ENCODE peak calls at places on chromosome X, in six cellular contexts. One of them, this sample, is unnamed.

GRCh38 chrX:25003066-25003849 is 12.5 kb downstream of the ARX start:
- DNase-seq in left lung: no peak
- DNase-seq in nephron progenitor cell: peak
- DNase-seq in body of pancreas: peak
- DNase-seq in testis: no peak
- DNase-seq in progenitor cell of endocrine pancreas: no peak
- DNase-seq in this sample: no peak

GRCh38 chrX:135572436-135572835 is 52.0 kb downstream of the INTS6L start:
- DNase-seq in left lung: no peak
- DNase-seq in nephron progenitor cell: no peak
- DNase-seq in body of pancreas: no peak
- DNase-seq in testis: no peak
- DNase-seq in progenitor cell of endocrine pancreas: no peak
- DNase-seq in this sample: no peak

GRCh38 chrX:40105016-40105790 is 7.4 kb upstream of the BCOR start:
- DNase-seq in left lung: peak
- DNase-seq in nephron progenitor cell: no peak
- DNase-seq in body of pancreas: peak
- DNase-seq in testis: peak
- DNase-seq in progenitor cell of endocrine pancreas: no peak
- DNase-seq in this sample: peak

GRCh38 chrX:72352786-72353185 is 47.1 kb upstream of the CITED1 start:
- DNase-seq in left lung: no peak
- DNase-seq in nephron progenitor cell: no peak
- DNase-seq in body of pancreas: no peak
- DNase-seq in testis: no peak
- DNase-seq in progenitor cell of endocrine pancreas: no peak
- DNase-seq in this sample: no peak

GRCh38 chrX:14936561-14936960 is 63.3 kb downstream of the MOSPD2 start:
- DNase-seq in left lung: no peak
- DNase-seq in nephron progenitor cell: no peak
- DNase-seq in body of pancreas: no peak
- DNase-seq in testis: no peak
- DNase-seq in progenitor cell of endocrine pancreas: no peak
- DNase-seq in this sample: peak

GRCh38 chrX:12971282-12972003 is 3.5 kb upstream of the TMSB4X start:
- DNase-seq in left lung: no peak
- DNase-seq in nephron progenitor cell: no peak
- DNase-seq in body of pancreas: peak
- DNase-seq in testis: peak
- DNase-seq in progenitor cell of endocrine pancreas: no peak
- DNase-seq in this sample: peak

GRCh38 chrX:53471346-53471745 is 37.2 kb upstream of the HSD17B10 start:
- DNase-seq in left lung: no peak
- DNase-seq in nephron progenitor cell: no peak
- DNase-seq in body of pancreas: no peak
- DNase-seq in testis: no peak
- DNase-seq in progenitor cell of endocrine pancreas: no peak
- DNase-seq in this sample: no peak

GRCh38 chrX:14409341-14409740 is 120.0 kb upstream of the GLRA2 start:
- DNase-seq in left lung: no peak
- DNase-seq in nephron progenitor cell: no peak
- DNase-seq in body of pancreas: no peak
- DNase-seq in testis: no peak
- DNase-seq in progenitor cell of endocrine pancreas: no peak
- DNase-seq in this sample: no peak

GRCh38 chrX:153499876-153500275 is 5.1 kb downstream of the BGN start:
- DNase-seq in left lung: no peak
- DNase-seq in nephron progenitor cell: no peak
- DNase-seq in body of pancreas: no peak
- DNase-seq in testis: peak
- DNase-seq in progenitor cell of endocrine pancreas: no peak
- DNase-seq in this sample: no peak

GRCh38 chrX:12162420-12162819 is 24.1 kb downstream of the FRMPD4 start:
- DNase-seq in left lung: no peak
- DNase-seq in nephron progenitor cell: no peak
- DNase-seq in body of pancreas: no peak
- DNase-seq in testis: no peak
- DNase-seq in progenitor cell of endocrine pancreas: no peak
- DNase-seq in this sample: no peak

GRCh38 chrX:40008841-40009461 is 88.8 kb downstream of the BCOR start:
- DNase-seq in left lung: peak
- DNase-seq in nephron progenitor cell: peak
- DNase-seq in body of pancreas: peak
- DNase-seq in testis: no peak
- DNase-seq in progenitor cell of endocrine pancreas: no peak
- DNase-seq in this sample: peak

GRCh38 chrX:73447311-73447794 is 500 bp downstream of the CDX4 start:
- DNase-seq in left lung: no peak
- DNase-seq in nephron progenitor cell: no peak
- DNase-seq in body of pancreas: no peak
- DNase-seq in testis: no peak
- DNase-seq in progenitor cell of endocrine pancreas: no peak
- DNase-seq in this sample: no peak

GRCh38 chrX:109347618-109348017 is 134.3 kb downstream of the GUCY2F start:
- DNase-seq in left lung: no peak
- DNase-seq in nephron progenitor cell: no peak
- DNase-seq in body of pancreas: peak
- DNase-seq in testis: no peak
- DNase-seq in progenitor cell of endocrine pancreas: no peak
- DNase-seq in this sample: no peak

GRCh38 chrX:11352296-11352741 is 59.1 kb downstream of the AMELX start:
- DNase-seq in left lung: no peak
- DNase-seq in nephron progenitor cell: no peak
- DNase-seq in body of pancreas: no peak
- DNase-seq in testis: no peak
- DNase-seq in progenitor cell of endocrine pancreas: no peak
- DNase-seq in this sample: no peak

GRCh38 chrX:39821011-39821708 is 276.6 kb downstream of the BCOR start:
- DNase-seq in left lung: no peak
- DNase-seq in nephron progenitor cell: peak
- DNase-seq in body of pancreas: peak
- DNase-seq in testis: peak
- DNase-seq in progenitor cell of endocrine pancreas: peak
- DNase-seq in this sample: no peak

GRCh38 chrX:20383487-20383886 is 116.8 kb upstream of the RPS6KA3 start:
- DNase-seq in left lung: no peak
- DNase-seq in nephron progenitor cell: peak
- DNase-seq in body of pancreas: no peak
- DNase-seq in testis: no peak
- DNase-seq in progenitor cell of endocrine pancreas: no peak
- DNase-seq in this sample: no peak

GRCh38 chrX:112642349-112642748 is 37.4 kb downstream of the LHFPL1 start:
- DNase-seq in left lung: no peak
- DNase-seq in nephron progenitor cell: peak
- DNase-seq in body of pancreas: peak
- DNase-seq in testis: peak
- DNase-seq in progenitor cell of endocrine pancreas: peak
- DNase-seq in this sample: no peak

GRCh38 chrX:111648802-111649201 is 32.2 kb upstream of the ALG13 start:
- DNase-seq in left lung: no peak
- DNase-seq in nephron progenitor cell: no peak
- DNase-seq in body of pancreas: no peak
- DNase-seq in testis: no peak
- DNase-seq in progenitor cell of endocrine pancreas: no peak
- DNase-seq in this sample: no peak

GRCh38 chrX:140526138-140526537 is 21.3 kb upstream of the SOX3 start:
- DNase-seq in left lung: no peak
- DNase-seq in nephron progenitor cell: no peak
- DNase-seq in body of pancreas: no peak
- DNase-seq in testis: no peak
- DNase-seq in progenitor cell of endocrine pancreas: no peak
- DNase-seq in this sample: no peak

GRCh38 chrX:45771560-45772340 is 571.1 kb upstream of the DIPK2B start:
- DNase-seq in left lung: no peak
- DNase-seq in nephron progenitor cell: no peak
- DNase-seq in body of pancreas: no peak
- DNase-seq in testis: no peak
- DNase-seq in progenitor cell of endocrine pancreas: no peak
- DNase-seq in this sample: peak

GRCh38 chrX:12138366-12139313 is at the start of gene FRMPD4:
- DNase-seq in left lung: no peak
- DNase-seq in nephron progenitor cell: peak
- DNase-seq in body of pancreas: no peak
- DNase-seq in testis: peak
- DNase-seq in progenitor cell of endocrine pancreas: peak
- DNase-seq in this sample: no peak

GRCh38 chrX:23100826-23101225 is 101.1 kb downstream of the DDX53 start:
- DNase-seq in left lung: no peak
- DNase-seq in nephron progenitor cell: no peak
- DNase-seq in body of pancreas: no peak
- DNase-seq in testis: no peak
- DNase-seq in progenitor cell of endocrine pancreas: no peak
- DNase-seq in this sample: no peak

GRCh38 chrX:150361777-150362351 is 1.3 kb upstream of the MAMLD1 start:
- DNase-seq in left lung: no peak
- DNase-seq in nephron progenitor cell: peak
- DNase-seq in body of pancreas: peak
- DNase-seq in testis: peak
- DNase-seq in progenitor cell of endocrine pancreas: no peak
- DNase-seq in this sample: peak

GRCh38 chrX:13087322-13088154 is 43.1 kb upstream of the FAM9C start:
- DNase-seq in left lung: no peak
- DNase-seq in nephron progenitor cell: no peak
- DNase-seq in body of pancreas: no peak
- DNase-seq in testis: no peak
- DNase-seq in progenitor cell of endocrine pancreas: no peak
- DNase-seq in this sample: no peak

GRCh38 chrX:109967151-109967550 is 35.8 kb upstream of the TMEM164 start:
- DNase-seq in left lung: no peak
- DNase-seq in nephron progenitor cell: no peak
- DNase-seq in body of pancreas: no peak
- DNase-seq in testis: no peak
- DNase-seq in progenitor cell of endocrine pancreas: no peak
- DNase-seq in this sample: no peak

GRCh38 chrX:37608156-37608555 is 36.7 kb downstream of the LANCL3 start:
- DNase-seq in left lung: no peak
- DNase-seq in nephron progenitor cell: no peak
- DNase-seq in body of pancreas: no peak
- DNase-seq in testis: no peak
- DNase-seq in progenitor cell of endocrine pancreas: no peak
- DNase-seq in this sample: no peak

GRCh38 chrX:18896680-18897544 is 87.0 kb downstream of the PHKA2 start:
- DNase-seq in left lung: no peak
- DNase-seq in nephron progenitor cell: no peak
- DNase-seq in body of pancreas: no peak
- DNase-seq in testis: no peak
- DNase-seq in progenitor cell of endocrine pancreas: no peak
- DNase-seq in this sample: no peak

GRCh38 chrX:123962006-123962485 is 540 bp downstream of the STAG2 start:
- DNase-seq in left lung: no peak
- DNase-seq in nephron progenitor cell: no peak
- DNase-seq in body of pancreas: peak
- DNase-seq in testis: no peak
- DNase-seq in progenitor cell of endocrine pancreas: no peak
- DNase-seq in this sample: no peak

GRCh38 chrX:131262738-131263679 is 26.1 kb downstream of the IGSF1 start:
- DNase-seq in left lung: no peak
- DNase-seq in nephron progenitor cell: peak
- DNase-seq in body of pancreas: peak
- DNase-seq in testis: no peak
- DNase-seq in progenitor cell of endocrine pancreas: no peak
- DNase-seq in this sample: no peak

GRCh38 chrX:47574609-47575325 is 7.5 kb upstream of the TIMP1 start:
- DNase-seq in left lung: no peak
- DNase-seq in nephron progenitor cell: peak
- DNase-seq in body of pancreas: no peak
- DNase-seq in testis: no peak
- DNase-seq in progenitor cell of endocrine pancreas: no peak
- DNase-seq in this sample: no peak

GRCh38 chrX:9759340-9759739 is 6.3 kb downstream of the GPR143 start:
- DNase-seq in left lung: no peak
- DNase-seq in nephron progenitor cell: no peak
- DNase-seq in body of pancreas: no peak
- DNase-seq in testis: no peak
- DNase-seq in progenitor cell of endocrine pancreas: no peak
- DNase-seq in this sample: no peak
- TF ChIP-seq CTCF in left lung: no peak
- TF ChIP-seq CTCF in nephron progenitor cell: no peak
- TF ChIP-seq CTCF in body of pancreas: no peak
- TF ChIP-seq CTCF in testis: no peak
- TF ChIP-seq CTCF in progenitor cell of endocrine pancreas: no peak
- TF ChIP-seq CTCF in this sample: no peak

GRCh38 chrX:44542567-44543325 is at the start of gene FUNDC1:
- DNase-seq in left lung: peak
- DNase-seq in nephron progenitor cell: peak
- DNase-seq in body of pancreas: peak
- DNase-seq in testis: peak
- DNase-seq in progenitor cell of endocrine pancreas: peak
- DNase-seq in this sample: peak
- TF ChIP-seq CTCF in left lung: no peak
- TF ChIP-seq CTCF in nephron progenitor cell: peak
- TF ChIP-seq CTCF in body of pancreas: no peak
- TF ChIP-seq CTCF in testis: peak
- TF ChIP-seq CTCF in progenitor cell of endocrine pancreas: peak
- TF ChIP-seq CTCF in this sample: peak

DNA sequence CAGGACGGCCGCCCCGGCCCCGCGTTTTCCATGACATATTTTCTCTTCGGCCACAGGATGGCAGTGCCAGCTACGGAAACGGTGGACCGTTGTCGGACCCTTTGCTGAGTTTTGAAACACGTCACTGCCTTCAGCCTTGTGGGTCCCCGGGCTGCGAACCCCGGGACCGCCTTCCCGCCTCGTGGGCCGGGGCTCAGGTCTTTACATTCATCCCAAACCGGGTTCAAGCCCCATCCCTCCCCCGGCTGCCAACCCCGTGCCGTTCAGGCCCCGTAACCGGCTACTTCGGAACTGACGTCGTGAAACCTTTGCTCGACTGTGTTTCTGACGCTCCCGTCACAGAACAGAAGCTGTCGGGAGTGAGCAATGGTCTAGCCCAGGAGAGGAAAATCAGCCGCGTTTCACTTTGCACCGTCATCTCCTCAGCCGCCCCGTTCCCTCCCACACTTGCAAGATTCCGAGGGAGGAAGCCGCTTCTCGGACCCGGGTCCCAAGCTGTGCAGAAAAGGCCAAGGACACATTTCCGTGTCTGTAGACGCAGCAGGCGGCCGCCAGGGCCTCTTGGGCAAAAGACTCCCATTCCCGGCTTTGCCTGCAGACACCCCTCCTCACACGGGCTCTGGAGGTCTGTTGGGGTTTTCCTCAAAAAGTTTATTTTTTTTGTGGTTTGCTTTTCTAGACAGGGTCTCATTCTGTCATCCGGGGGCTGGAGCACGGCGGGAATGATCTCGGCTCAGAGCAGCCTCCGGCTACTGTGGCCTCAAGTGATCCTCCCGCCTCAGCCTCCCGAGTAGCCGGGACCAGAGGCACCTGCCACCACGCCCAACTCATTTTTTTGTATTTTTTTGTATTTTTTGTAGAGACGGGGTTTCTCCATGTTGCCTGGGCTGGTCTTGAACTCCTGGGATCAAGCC is 41.4 kb upstream of the PPP2R3B start:
- DNase-seq in left lung: no peak
- DNase-seq in nephron progenitor cell: peak
- DNase-seq in body of pancreas: no peak
- DNase-seq in testis: no peak
- DNase-seq in progenitor cell of endocrine pancreas: peak
- DNase-seq in this sample: peak
- TF ChIP-seq CTCF in left lung: no peak
- TF ChIP-seq CTCF in nephron progenitor cell: peak
- TF ChIP-seq CTCF in body of pancreas: no peak
- TF ChIP-seq CTCF in testis: no peak
- TF ChIP-seq CTCF in progenitor cell of endocrine pancreas: peak
- TF ChIP-seq CTCF in this sample: no peak

GRCh38 chrX:120514236-120514635 is 45.1 kb upstream of the LAMP2 start:
- DNase-seq in left lung: no peak
- DNase-seq in nephron progenitor cell: no peak
- DNase-seq in body of pancreas: peak
- DNase-seq in testis: no peak
- DNase-seq in progenitor cell of endocrine pancreas: no peak
- DNase-seq in this sample: no peak
- TF ChIP-seq CTCF in left lung: no peak
- TF ChIP-seq CTCF in nephron progenitor cell: no peak
- TF ChIP-seq CTCF in body of pancreas: peak
- TF ChIP-seq CTCF in testis: peak
- TF ChIP-seq CTCF in progenitor cell of endocrine pancreas: peak
- TF ChIP-seq CTCF in this sample: no peak